ENCODE peak calls at places on chromosome 10, in eight cellular contexts. D is IMR-90, Q is HCT116, V is small intestine, G is lower lobe of right lung, L is ovary, N is uterus, H is dorsolateral prefrontal cortex. J is an unnamed sample.

GRCh38 chr10:101238732-101239105 is 9.5 kb upstream of the LBX1 start:
- DNase-seq in D (no peak), Q (peak), V (no peak), G (no peak), L (no peak), N (no peak), H (no peak), J (no peak)

GRCh38 chr10:8453587-8453986 is 399.1 kb downstream of the GATA3 start:
- DNase-seq in D (no peak), Q (no peak), V (no peak), G (peak), L (peak), N (no peak), H (no peak), J (peak)

GRCh38 chr10:36446873-36447272 is 678.5 kb upstream of the ANKRD30A start:
- DNase-seq in D (no peak), Q (no peak), V (no peak), G (no peak), L (no peak), N (peak), H (no peak), J (peak)

GRCh38 chr10:68154211-68154497 is 44.9 kb downstream of the MYPN start:
- DNase-seq in D (peak), Q (no peak), V (no peak), G (no peak), L (peak), N (peak), H (peak), J (no peak)

GRCh38 chr10:92490387-92490786 is 83.5 kb downstream of the IDE start:
- DNase-seq in D (peak), Q (no peak), V (no peak), G (no peak), L (no peak), N (no peak), H (no peak), J (no peak)

GRCh38 chr10:85638797-85639196 is 727.8 kb downstream of the GRID1 start:
- DNase-seq in D (no peak), Q (no peak), V (no peak), G (no peak), L (no peak), N (no peak), H (no peak), J (no peak)

GRCh38 chr10:36683421-36683820 is 442.0 kb upstream of the ANKRD30A start:
- DNase-seq in D (no peak), Q (no peak), V (no peak), G (no peak), L (no peak), N (no peak), H (no peak), J (no peak)

GRCh38 chr10:84424731-84425165 is 96.4 kb downstream of the CCSER2 start:
- DNase-seq in D (peak), Q (peak), V (peak), G (peak), L (peak), N (peak), H (peak), J (peak)

GRCh38 chr10:116274141-116274861 is 1.3 kb upstream of the GFRA1 start:
- DNase-seq in D (no peak), Q (no peak), V (peak), G (no peak), L (peak), N (peak), H (no peak), J (no peak)

GRCh38 chr10:16520900-16521299 is 779 bp downstream of the C1QL3 start:
- DNase-seq in D (peak), Q (no peak), V (no peak), G (no peak), L (peak), N (no peak), H (no peak), J (no peak)

GRCh38 chr10:1205450-1206030 is 149.4 kb downstream of the WDR37 start:
- DNase-seq in D (no peak), Q (no peak), V (no peak), G (no peak), L (no peak), N (no peak), H (peak), J (no peak)

GRCh38 chr10:11195017-11195586 is 177.4 kb downstream of the CELF2 start:
- DNase-seq in D (no peak), Q (no peak), V (no peak), G (no peak), L (no peak), N (no peak), H (no peak), J (no peak)

GRCh38 chr10:97220371-97220770 is 34.6 kb upstream of the SLIT1 start:
- DNase-seq in D (no peak), Q (no peak), V (no peak), G (no peak), L (no peak), N (no peak), H (no peak), J (no peak)

GRCh38 chr10:97407952-97408248 is 6.8 kb upstream of the RRP12 start:
- DNase-seq in D (no peak), Q (no peak), V (no peak), G (no peak), L (no peak), N (no peak), H (no peak), J (no peak)

GRCh38 chr10:44939691-44940401 is 19.8 kb upstream of the RASSF4 start:
- DNase-seq in D (peak), Q (no peak), V (peak), G (no peak), L (no peak), N (no peak), H (no peak), J (peak)

GRCh38 chr10:123642293-123642692 is 23.9 kb upstream of the GPR26 start:
- DNase-seq in D (no peak), Q (no peak), V (no peak), G (no peak), L (no peak), N (no peak), H (no peak), J (no peak)

GRCh38 chr10:13823046-13823711 is 236.4 kb downstream of the PRPF18 start:
- DNase-seq in D (no peak), Q (no peak), V (no peak), G (no peak), L (no peak), N (no peak), H (no peak), J (no peak)

GRCh38 chr10:110643670-110644597 is at the start of gene RBM20:
- DNase-seq in D (no peak), Q (no peak), V (no peak), G (no peak), L (no peak), N (no peak), H (no peak), J (no peak)
- H3K4me3 ChIP-seq in D (peak), Q (peak), V (peak), G (peak), L (peak), N (peak), H (peak), J (peak)

DNA sequence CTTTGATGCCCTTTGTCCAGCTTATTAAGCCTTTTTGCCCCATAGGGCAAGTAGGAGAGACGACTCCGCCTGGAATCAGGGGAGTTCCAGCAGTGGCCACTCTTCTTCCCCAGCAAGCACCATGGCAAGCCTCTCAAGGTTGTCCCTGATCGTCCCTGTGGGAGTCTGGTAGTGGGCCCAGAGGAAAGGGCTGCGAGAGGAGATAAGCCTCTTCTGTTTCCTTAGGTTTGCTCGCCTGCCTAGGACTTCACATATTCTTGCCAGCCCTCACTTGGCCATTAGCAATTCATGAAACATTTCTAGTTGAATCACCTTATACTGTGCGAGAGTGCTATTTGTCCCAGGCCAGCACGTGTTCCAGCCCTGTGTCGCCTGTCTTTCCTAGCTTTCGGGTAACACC is 47.8 kb upstream of the CPN1 start:
- DNase-seq in D (no peak), Q (no peak), V (no peak), G (no peak), L (no peak), N (peak), H (no peak), J (no peak)
- H3K27ac ChIP-seq in D (no peak), Q (no peak), V (no peak), G (no peak), L (no peak), N (no peak), H (no peak), J (no peak)

GRCh38 chr10:103834436-103835095 is 20.8 kb downstream of the SH3PXD2A start:
- DNase-seq in D (no peak), Q (no peak), V (no peak), G (no peak), L (no peak), N (no peak), H (no peak), J (no peak)
- H3K4me3 ChIP-seq in D (no peak), Q (no peak), V (no peak), G (no peak), L (no peak), N (no peak), H (no peak), J (no peak)

GRCh38 chr10:5662708-5663579 is 3.5 kb downstream of the ASB13 start:
- DNase-seq in D (no peak), Q (no peak), V (no peak), G (no peak), L (no peak), N (no peak), H (no peak), J (no peak)

GRCh38 chr10:5659702-5660528 is 6.5 kb downstream of the ASB13 start:
- DNase-seq in D (peak), Q (peak), V (peak), G (peak), L (no peak), N (peak), H (no peak), J (no peak)

GRCh38 chr10:5656737-5657579 is 9.4 kb downstream of the ASB13 start:
- DNase-seq in D (no peak), Q (no peak), V (no peak), G (no peak), L (no peak), N (no peak), H (no peak), J (no peak)

GRCh38 chr10:5661043-5661442 is 5.4 kb downstream of the ASB13 start:
- DNase-seq in D (no peak), Q (no peak), V (no peak), G (no peak), L (no peak), N (no peak), H (no peak), J (no peak)

GRCh38 chr10:5658871-5659618 is 7.3 kb downstream of the ASB13 start:
- DNase-seq in D (no peak), Q (no peak), V (peak), G (no peak), L (no peak), N (no peak), H (no peak), J (no peak)
- H3K27ac ChIP-seq in D (no peak), Q (no peak), V (no peak), G (no peak), L (no peak), N (no peak), H (no peak), J (no peak)

GRCh38 chr10:51244308-51244707 is 170.0 kb downstream of the PRKG1 start:
- DNase-seq in D (no peak), Q (no peak), V (no peak), G (no peak), L (no peak), N (no peak), H (no peak), J (no peak)
- H3K4me3 ChIP-seq in D (no peak), Q (no peak), V (no peak), G (no peak), L (no peak), N (no peak), H (no peak), J (no peak)

J was measured in ascending aorta.